ENCODE peak calls at places on chromosomes 16 and 17, in six cellular contexts. H is ovary, C is sigmoid colon, N is A549, V is transverse colon, T is tibial nerve. O is an unnamed sample.

GRCh38 chr17:47815106-47815918 is 6.3 kb downstream of the OSBPL7 start:
- DNase-seq in H (peak), C (no peak), N (no peak), V (no peak), T (no peak), O (no peak)

GRCh38 chr17:8255499-8255898 is 6.4 kb downstream of the PFAS start:
- DNase-seq in H (no peak), C (no peak), N (peak), V (no peak), T (no peak), O (no peak)

GRCh38 chr17:55212880-55213279 is 51.9 kb upstream of the HLF start:
- DNase-seq in H (no peak), C (no peak), N (no peak), V (no peak), T (no peak), O (no peak)

GRCh38 chr17:47813512-47814031 is 8.0 kb downstream of the OSBPL7 start:
- DNase-seq in H (peak), C (peak), N (no peak), V (no peak), T (no peak), O (no peak)

GRCh38 chr17:74126959-74127358 is 76.5 kb upstream of the RPL38 start:
- DNase-seq in H (no peak), C (no peak), N (no peak), V (no peak), T (no peak), O (no peak)

GRCh38 chr16:74830646-74831045 is 56.0 kb upstream of the FA2H start:
- DNase-seq in H (no peak), C (no peak), N (no peak), V (no peak), T (no peak), O (no peak)

GRCh38 chr16:31206776-31207175 is 4.2 kb upstream of the PYCARD start:
- DNase-seq in H (no peak), C (no peak), N (no peak), V (no peak), T (no peak), O (no peak)

GRCh38 chr17:22300177-22300576 is 607.9 kb downstream of the KCNJ18 start:
- DNase-seq in H (no peak), C (no peak), N (no peak), V (no peak), T (no peak), O (no peak)

GRCh38 chr16:83109736-83110135 is 483.0 kb downstream of the CDH13 start:
- DNase-seq in H (no peak), C (no peak), N (no peak), V (no peak), T (no peak), O (no peak)

GRCh38 chr16:12027091-12027490 is 50.6 kb downstream of the SNX29 start:
- DNase-seq in H (no peak), C (no peak), N (no peak), V (no peak), T (no peak), O (peak)

GRCh38 chr17:76370261-76370993 is 14.0 kb upstream of the SPHK1 start:
- DNase-seq in H (peak), C (peak), N (peak), V (peak), T (no peak), O (no peak)

GRCh38 chr16:85104821-85105391 is 7.4 kb downstream of the CIBAR2 start:
- DNase-seq in H (no peak), C (no peak), N (no peak), V (peak), T (no peak), O (peak)

GRCh38 chr17:67639997-67640396 is 77.7 kb upstream of the NOL11 start:
- DNase-seq in H (peak), C (no peak), N (no peak), V (no peak), T (no peak), O (no peak)

GRCh38 chr17:58006924-58007780 is at the start of gene SRSF1:
- DNase-seq in H (peak), C (peak), N (peak), V (peak), T (peak), O (peak)
- TF ChIP-seq EP300 in H (peak), C (no peak), N (no peak), V (peak), T (peak), O (no peak)

DNA sequence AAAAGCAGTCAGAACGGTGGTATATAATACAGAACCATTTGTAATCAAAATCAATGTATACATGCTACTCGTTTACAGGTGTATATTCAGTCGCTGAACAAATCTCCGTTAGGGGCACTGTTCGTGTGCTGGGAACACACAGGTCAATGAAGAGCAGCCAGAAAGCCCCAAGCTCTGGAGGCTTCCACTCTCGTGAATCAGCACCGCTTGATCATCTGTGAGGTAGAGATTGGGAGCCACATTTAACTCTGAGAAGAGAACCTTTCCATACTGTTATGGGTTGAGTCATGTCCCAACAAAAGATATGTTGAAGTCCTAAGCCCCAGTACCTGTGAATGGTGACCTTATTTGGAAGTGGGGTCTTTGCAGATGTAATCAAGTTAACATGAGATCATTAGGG is 5.4 kb upstream of the CYTH1 start:
- DNase-seq in H (no peak), C (no peak), N (peak), V (no peak), T (no peak), O (no peak)
- TF ChIP-seq CTCF in H (no peak), C (no peak), N (peak), V (no peak), T (no peak), O (no peak)

DNA sequence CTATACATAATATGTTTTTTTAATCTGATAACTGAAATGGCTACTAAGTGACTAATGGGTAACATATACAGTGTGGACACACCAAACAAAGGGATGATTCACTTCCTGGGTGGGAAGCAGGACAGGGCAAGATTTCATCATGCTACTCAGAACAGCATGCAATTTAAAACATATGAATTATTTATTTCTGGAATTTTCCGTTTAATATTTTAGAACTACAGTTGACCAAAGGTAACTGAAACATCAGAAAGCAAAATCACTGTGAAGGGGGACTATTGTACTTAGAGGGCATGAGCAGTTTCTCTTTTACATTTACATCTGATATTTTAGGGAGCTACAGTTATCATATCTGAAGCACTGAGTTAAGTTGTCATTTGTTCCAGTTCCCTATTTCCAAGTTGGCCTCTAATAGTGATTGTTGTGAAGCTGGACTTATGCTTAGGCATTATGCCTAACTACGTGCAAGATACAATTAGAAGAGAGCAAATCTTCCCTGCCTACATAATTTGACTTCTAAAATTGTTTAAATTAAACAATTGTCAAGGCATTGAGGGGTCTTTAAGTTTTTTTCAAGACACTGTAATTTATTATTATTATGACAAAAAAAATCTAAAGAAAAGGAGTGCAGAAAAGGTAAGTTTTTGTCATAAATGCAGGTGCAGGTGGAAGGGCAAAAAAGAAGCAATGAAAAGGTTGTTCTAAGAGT is 34.3 kb upstream of the ABCA6 start:
- DNase-seq in H (no peak), C (no peak), N (peak), V (no peak), T (no peak), O (no peak)
- TF ChIP-seq EP300 in H (no peak), C (no peak), N (peak), V (no peak), T (peak), O (no peak)

DNA sequence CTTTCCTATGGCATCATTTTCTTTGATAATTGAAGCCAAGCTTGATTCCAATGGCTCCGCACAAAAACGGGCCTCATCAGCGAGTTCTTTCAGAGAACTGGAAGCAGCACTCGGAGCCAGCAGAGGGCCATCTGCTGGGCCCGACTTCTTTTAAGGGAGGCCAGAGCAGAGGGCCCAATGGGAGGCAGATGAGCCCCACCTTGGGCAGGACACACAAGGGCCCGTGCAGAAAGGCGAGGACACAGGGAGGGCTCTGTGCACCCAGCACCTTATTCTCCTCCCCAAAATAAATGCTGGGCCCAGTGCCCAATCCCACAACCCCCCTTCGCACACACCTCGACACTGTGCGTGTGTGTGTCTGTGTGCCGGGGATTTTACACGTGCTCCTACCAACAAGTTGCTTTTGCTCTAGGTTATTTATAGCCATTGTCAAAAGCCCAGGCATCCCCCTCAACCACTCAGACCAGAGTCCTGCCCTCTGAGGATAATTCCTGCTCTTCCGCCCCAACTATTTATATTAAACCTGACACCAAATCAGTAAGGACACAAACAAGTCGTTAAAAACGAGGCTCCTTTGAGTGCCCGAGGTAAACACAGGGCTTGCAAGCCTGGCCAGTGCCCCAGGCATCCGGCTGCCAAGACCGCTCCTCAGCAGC is 6.8 kb downstream of the AXIN2 start:
- DNase-seq in H (no peak), C (peak), N (no peak), V (peak), T (no peak), O (no peak)
- TF ChIP-seq CTCF in H (peak), C (no peak), N (no peak), V (no peak), T (peak), O (no peak)

DNA sequence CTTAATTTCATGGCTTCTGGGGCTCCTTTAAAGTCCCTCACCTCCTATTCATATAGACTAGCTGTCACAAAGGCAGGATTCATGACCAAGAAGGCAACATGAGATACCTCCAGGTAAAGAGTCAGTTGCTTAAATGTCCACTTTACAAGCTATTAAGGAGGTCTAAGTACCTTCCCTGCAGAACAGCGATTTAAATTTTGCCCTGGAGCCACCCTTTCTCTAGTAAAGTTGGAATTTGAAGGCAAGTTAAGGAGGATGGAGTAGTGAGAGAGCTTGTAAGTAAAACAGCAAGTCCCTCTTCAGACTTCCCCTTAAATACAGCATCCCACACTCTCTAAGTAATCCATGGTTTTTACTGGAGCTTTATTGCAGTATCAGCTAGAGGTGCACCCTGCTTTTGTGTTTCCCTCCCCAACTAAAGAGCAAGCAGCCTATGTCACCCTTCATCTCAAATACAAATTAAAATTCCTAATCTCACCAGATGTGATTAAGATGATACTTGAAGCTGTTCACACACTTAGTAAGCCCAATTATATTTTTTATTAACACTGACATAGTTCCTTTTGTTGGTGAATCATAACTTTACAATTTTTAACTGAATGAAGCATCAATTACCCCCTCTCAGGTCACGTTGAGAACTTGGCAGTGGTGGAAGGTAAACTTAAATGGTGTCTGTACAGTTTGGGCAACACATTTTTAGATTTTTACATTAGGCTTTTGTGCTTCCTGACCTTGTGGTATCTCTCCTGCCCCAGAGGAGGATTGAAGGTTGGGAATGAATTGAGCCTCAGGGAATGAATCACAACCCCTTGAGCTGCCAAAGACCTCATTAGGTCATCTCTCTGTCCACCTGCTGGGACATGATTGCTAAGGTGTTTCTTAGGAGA is 108.9 kb downstream of the TANGO6 start:
- DNase-seq in H (no peak), C (no peak), N (peak), V (no peak), T (no peak), O (no peak)
- TF ChIP-seq EP300 in H (no peak), C (no peak), N (no peak), V (no peak), T (no peak), O (no peak)

GRCh38 chr17:42027540-42027889 is 7.6 kb downstream of the NKIRAS2 start:
- DNase-seq in H (no peak), C (no peak), N (no peak), V (no peak), T (no peak), O (no peak)

GRCh38 chr17:42027961-42028790 is 8.3 kb downstream of the NKIRAS2 start:
- DNase-seq in H (no peak), C (no peak), N (peak), V (no peak), T (no peak), O (peak)

GRCh38 chr17:42026821-42027539 is 7.1 kb downstream of the NKIRAS2 start:
- DNase-seq in H (peak), C (no peak), N (no peak), V (no peak), T (no peak), O (peak)

GRCh38 chr17:42031584-42031983 is 11.7 kb downstream of the NKIRAS2 start:
- DNase-seq in H (no peak), C (no peak), N (no peak), V (no peak), T (no peak), O (no peak)

GRCh38 chr17:42028791-42029127 is 8.9 kb downstream of the NKIRAS2 start:
- DNase-seq in H (no peak), C (no peak), N (no peak), V (no peak), T (no peak), O (no peak)
- TF ChIP-seq CTCF in H (no peak), C (no peak), N (no peak), V (no peak), T (no peak), O (no peak)

O was measured in upper lobe of left lung.